ENCODE peak calls at places on chromosomes 5 and 9, in five cellular contexts. One of them, this sample, is unnamed.
A peak's percentile ranks its signal among the peaks of the same experiment; 100 is the strongest.

GRCh38 chr5:63263409-63263808 is 684.8 kb downstream of the LRRC70 start:
- DNase-seq in SJSA1: no peak
- DNase-seq in lower lobe of right lung: no peak
- DNase-seq in ovary: no peak
- DNase-seq in endothelial cell of umbilical vein: no peak
- DNase-seq in this sample: no peak

GRCh38 chr5:54643679-54644078 is 126.1 kb downstream of the SNX18 start:
- DNase-seq in SJSA1: peak; percentile 51
- DNase-seq in lower lobe of right lung: no peak
- DNase-seq in ovary: no peak
- DNase-seq in endothelial cell of umbilical vein: peak; percentile 64
- DNase-seq in this sample: no peak

GRCh38 chr5:180373475-180374269 is 20.5 kb upstream of the GFPT2 start:
- DNase-seq in SJSA1: no peak
- DNase-seq in lower lobe of right lung: no peak
- DNase-seq in ovary: no peak
- DNase-seq in endothelial cell of umbilical vein: no peak
- DNase-seq in this sample: no peak

GRCh38 chr5:174327317-174327864 is 281.9 kb downstream of the NSG2 start:
- DNase-seq in SJSA1: peak; percentile 81
- DNase-seq in lower lobe of right lung: peak; percentile 63
- DNase-seq in ovary: no peak
- DNase-seq in endothelial cell of umbilical vein: no peak
- DNase-seq in this sample: peak; percentile 39

GRCh38 chr5:125700380-125700856 is 722.8 kb upstream of the GRAMD2B start:
- DNase-seq in SJSA1: no peak
- DNase-seq in lower lobe of right lung: no peak
- DNase-seq in ovary: no peak
- DNase-seq in endothelial cell of umbilical vein: peak; percentile 28
- DNase-seq in this sample: no peak

GRCh38 chr9:35042081-35042604 is 30.3 kb downstream of the VCP start:
- DNase-seq in SJSA1: no peak
- DNase-seq in lower lobe of right lung: no peak
- DNase-seq in ovary: no peak
- DNase-seq in endothelial cell of umbilical vein: no peak
- DNase-seq in this sample: no peak

GRCh38 chr9:97615439-97616072 is 17.6 kb downstream of the TSTD2 start:
- DNase-seq in SJSA1: no peak
- DNase-seq in lower lobe of right lung: no peak
- DNase-seq in ovary: peak; percentile 36
- DNase-seq in endothelial cell of umbilical vein: peak; percentile 77
- DNase-seq in this sample: peak; percentile 61

GRCh38 chr9:84300271-84300670 is 40.3 kb downstream of the SLC28A3 start:
- DNase-seq in SJSA1: no peak
- DNase-seq in lower lobe of right lung: no peak
- DNase-seq in ovary: no peak
- DNase-seq in endothelial cell of umbilical vein: no peak
- DNase-seq in this sample: no peak

GRCh38 chr9:34554211-34555001 is 31.6 kb upstream of the ENHO start:
- DNase-seq in SJSA1: no peak
- DNase-seq in lower lobe of right lung: no peak
- DNase-seq in ovary: no peak
- DNase-seq in endothelial cell of umbilical vein: no peak
- DNase-seq in this sample: no peak

GRCh38 chr5:88831856-88832255 is 51.1 kb downstream of the MEF2C start:
- DNase-seq in SJSA1: no peak
- DNase-seq in lower lobe of right lung: no peak
- DNase-seq in ovary: no peak
- DNase-seq in endothelial cell of umbilical vein: peak; percentile 59
- DNase-seq in this sample: no peak
- H3K4me1 ChIP-seq in SJSA1: peaks cover 12% of the 10 kb centered on the region
- H3K4me1 ChIP-seq in lower lobe of right lung: peaks cover 58% of the 10 kb centered on the region
- H3K4me1 ChIP-seq in ovary: peaks cover 14% of the 10 kb centered on the region
- H3K4me1 ChIP-seq in endothelial cell of umbilical vein: peaks cover 71% of the 10 kb centered on the region
- H3K4me1 ChIP-seq in this sample: peaks cover 26% of the 10 kb centered on the region

GRCh38 chr5:634191-634590 is 22.1 kb downstream of the CEP72 start:
- DNase-seq in SJSA1: peak; percentile 32
- DNase-seq in lower lobe of right lung: peak; percentile 38
- DNase-seq in ovary: no peak
- DNase-seq in endothelial cell of umbilical vein: no peak
- DNase-seq in this sample: no peak
- H3K4me1 ChIP-seq in SJSA1: no peaks in the 10 kb centered on the region
- H3K4me1 ChIP-seq in lower lobe of right lung: no peaks in the 10 kb centered on the region
- H3K4me1 ChIP-seq in ovary: no peaks in the 10 kb centered on the region
- H3K4me1 ChIP-seq in endothelial cell of umbilical vein: no peaks in the 10 kb centered on the region
- H3K4me1 ChIP-seq in this sample: no peaks in the 10 kb centered on the region

GRCh38 chr9:127549218-127549617 is 62.9 kb upstream of the STXBP1 start:
- DNase-seq in SJSA1: no peak
- DNase-seq in lower lobe of right lung: no peak
- DNase-seq in ovary: no peak
- DNase-seq in endothelial cell of umbilical vein: no peak
- DNase-seq in this sample: no peak
- H3K4me1 ChIP-seq in SJSA1: peaks cover 35% of the 10 kb centered on the region
- H3K4me1 ChIP-seq in lower lobe of right lung: peaks cover 92% of the 10 kb centered on the region
- H3K4me1 ChIP-seq in ovary: peaks cover 26% of the 10 kb centered on the region
- H3K4me1 ChIP-seq in endothelial cell of umbilical vein: peaks cover 20% of the 10 kb centered on the region
- H3K4me1 ChIP-seq in this sample: no peaks in the 10 kb centered on the region

GRCh38 chr9:117412006-117412715 is 2.7 kb downstream of the ASTN2 start:
- DNase-seq in SJSA1: no peak
- DNase-seq in lower lobe of right lung: no peak
- DNase-seq in ovary: no peak
- DNase-seq in endothelial cell of umbilical vein: no peak
- DNase-seq in this sample: no peak
- H3K4me1 ChIP-seq in SJSA1: peaks cover 14% of the 10 kb centered on the region
- H3K4me1 ChIP-seq in lower lobe of right lung: no peaks in the 10 kb centered on the region
- H3K4me1 ChIP-seq in ovary: peaks cover 1% of the 10 kb centered on the region
- H3K4me1 ChIP-seq in endothelial cell of umbilical vein: no peaks in the 10 kb centered on the region
- H3K4me1 ChIP-seq in this sample: no peaks in the 10 kb centered on the region

GRCh38 chr5:56281489-56282163 is 48.5 kb upstream of the ANKRD55 start:
- DNase-seq in SJSA1: no peak
- DNase-seq in lower lobe of right lung: no peak
- DNase-seq in ovary: no peak
- DNase-seq in endothelial cell of umbilical vein: no peak
- DNase-seq in this sample: no peak

GRCh38 chr5:56279291-56279690 is 46.2 kb upstream of the ANKRD55 start:
- DNase-seq in SJSA1: no peak
- DNase-seq in lower lobe of right lung: no peak
- DNase-seq in ovary: no peak
- DNase-seq in endothelial cell of umbilical vein: peak; percentile 52
- DNase-seq in this sample: no peak

GRCh38 chr5:56279979-56280378 is 46.8 kb upstream of the ANKRD55 start:
- DNase-seq in SJSA1: peak; percentile 93
- DNase-seq in lower lobe of right lung: no peak
- DNase-seq in ovary: no peak
- DNase-seq in endothelial cell of umbilical vein: peak; percentile 80
- DNase-seq in this sample: no peak

GRCh38 chr5:56278267-56278826 is 45.2 kb upstream of the ANKRD55 start:
- DNase-seq in SJSA1: peak; percentile 96
- DNase-seq in lower lobe of right lung: no peak
- DNase-seq in ovary: no peak
- DNase-seq in endothelial cell of umbilical vein: peak; percentile 84
- DNase-seq in this sample: no peak

GRCh38 chr5:56277573-56277972 is 44.4 kb upstream of the ANKRD55 start:
- DNase-seq in SJSA1: no peak
- DNase-seq in lower lobe of right lung: no peak
- DNase-seq in ovary: no peak
- DNase-seq in endothelial cell of umbilical vein: no peak
- DNase-seq in this sample: no peak
- H3K4me1 ChIP-seq in SJSA1: peaks cover 60% of the 10 kb centered on the region
- H3K4me1 ChIP-seq in lower lobe of right lung: peaks cover 11% of the 10 kb centered on the region
- H3K4me1 ChIP-seq in ovary: peaks cover 2% of the 10 kb centered on the region
- H3K4me1 ChIP-seq in endothelial cell of umbilical vein: peaks cover 48% of the 10 kb centered on the region
- H3K4me1 ChIP-seq in this sample: no peaks in the 10 kb centered on the region

DNA sequence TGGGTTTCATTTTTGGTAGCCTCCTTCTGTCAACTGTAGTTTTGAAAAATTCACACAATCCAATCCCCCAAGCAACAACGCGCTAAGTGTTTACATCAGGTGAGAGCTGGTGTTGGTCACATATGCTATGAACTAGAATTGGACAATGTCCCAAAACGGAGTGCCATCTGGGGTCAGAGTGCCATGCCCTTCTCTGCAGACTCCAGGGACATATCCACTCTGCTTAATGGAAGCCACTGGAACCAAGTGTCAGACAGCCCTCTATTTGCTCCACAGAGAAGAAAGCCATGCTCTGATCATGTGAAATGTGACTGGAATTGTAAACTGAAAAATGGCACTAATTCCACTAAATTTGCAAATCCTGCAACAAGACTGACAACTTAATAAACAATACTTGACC is 12.2 kb downstream of the ABCA1 start:
- DNase-seq in SJSA1: no peak
- DNase-seq in lower lobe of right lung: no peak
- DNase-seq in ovary: no peak
- DNase-seq in endothelial cell of umbilical vein: no peak
- DNase-seq in this sample: no peak
- H3K4me1 ChIP-seq in SJSA1: peaks cover 16% of the 10 kb centered on the region
- H3K4me1 ChIP-seq in lower lobe of right lung: peaks cover 49% of the 10 kb centered on the region
- H3K4me1 ChIP-seq in ovary: peaks cover 16% of the 10 kb centered on the region
- H3K4me1 ChIP-seq in endothelial cell of umbilical vein: no peaks in the 10 kb centered on the region
- H3K4me1 ChIP-seq in this sample: no peaks in the 10 kb centered on the region

GRCh38 chr5:145466533-145466932 is 368.6 kb downstream of the PRELID2 start:
- DNase-seq in SJSA1: no peak
- DNase-seq in lower lobe of right lung: no peak
- DNase-seq in ovary: no peak
- DNase-seq in endothelial cell of umbilical vein: no peak
- DNase-seq in this sample: no peak

GRCh38 chr5:145462525-145462924 is 372.6 kb downstream of the PRELID2 start:
- DNase-seq in SJSA1: no peak
- DNase-seq in lower lobe of right lung: no peak
- DNase-seq in ovary: no peak
- DNase-seq in endothelial cell of umbilical vein: no peak
- DNase-seq in this sample: no peak

GRCh38 chr5:145464194-145464593 is 370.9 kb downstream of the PRELID2 start:
- DNase-seq in SJSA1: no peak
- DNase-seq in lower lobe of right lung: no peak
- DNase-seq in ovary: no peak
- DNase-seq in endothelial cell of umbilical vein: no peak
- DNase-seq in this sample: no peak

GRCh38 chr5:145465487-145466263 is 369.5 kb downstream of the PRELID2 start:
- DNase-seq in SJSA1: no peak
- DNase-seq in lower lobe of right lung: no peak
- DNase-seq in ovary: no peak
- DNase-seq in endothelial cell of umbilical vein: no peak
- DNase-seq in this sample: no peak

GRCh38 chr5:145463634-145464033 is 371.5 kb downstream of the PRELID2 start:
- DNase-seq in SJSA1: no peak
- DNase-seq in lower lobe of right lung: no peak
- DNase-seq in ovary: no peak
- DNase-seq in endothelial cell of umbilical vein: no peak
- DNase-seq in this sample: no peak
- H3K4me1 ChIP-seq in SJSA1: no peaks in the 10 kb centered on the region
- H3K4me1 ChIP-seq in lower lobe of right lung: no peaks in the 10 kb centered on the region
- H3K4me1 ChIP-seq in ovary: no peaks in the 10 kb centered on the region
- H3K4me1 ChIP-seq in endothelial cell of umbilical vein: no peaks in the 10 kb centered on the region
- H3K4me1 ChIP-seq in this sample: no peaks in the 10 kb centered on the region

This sample was measured in CD8-positive, alpha-beta T cell.